ENCODE peak calls at places on chromosomes 11 and 22, in eight cellular contexts. V is Peyer's patch, C is BE2C, G is fibroblast of lung, R is HCT116, S is AG09309, T is mammary epithelial cell, H is right atrium auricular region. Z is an unnamed sample.

GRCh38 chr11:73227571-73228211 is 9.6 kb downstream of the P2RY2 start:
- DNase-seq in V (no peak), C (no peak), G (no peak), R (peak; percentile 42), S (no peak), T (peak; percentile 81), H (no peak), Z (no peak)

GRCh38 chr11:1735271-1735670 is 15.1 kb downstream of the IFITM10 start:
- DNase-seq in V (no peak), C (no peak), G (no peak), R (no peak), S (no peak), T (peak; percentile 23), H (no peak), Z (no peak)

GRCh38 chr11:17867346-17867745 is 132.8 kb downstream of the KCNC1 start:
- DNase-seq in V (no peak), C (no peak), G (no peak), R (no peak), S (no peak), T (no peak), H (no peak), Z (no peak)

GRCh38 chr11:45067966-45068365 is 78.5 kb upstream of the PRDM11 start:
- DNase-seq in V (no peak), C (no peak), G (no peak), R (no peak), S (no peak), T (no peak), H (no peak), Z (no peak)

GRCh38 chr11:99988105-99988907 is 698.8 kb upstream of the ARHGAP42 start:
- DNase-seq in V (no peak), C (no peak), G (no peak), R (no peak), S (no peak), T (no peak), H (no peak), Z (no peak)

GRCh38 chr11:31499576-31500178 is 9.7 kb downstream of the IMMP1L start:
- DNase-seq in V (no peak), C (no peak), G (peak; percentile 75), R (no peak), S (no peak), T (no peak), H (no peak), Z (no peak)

GRCh38 chr11:82796970-82797594 is 63.4 kb upstream of the FAM181B start:
- DNase-seq in V (no peak), C (no peak), G (no peak), R (no peak), S (no peak), T (no peak), H (no peak), Z (no peak)

GRCh38 chr22:48302657-48303359 is 1524.9 kb downstream of the BRD1 start:
- DNase-seq in V (no peak), C (no peak), G (no peak), R (no peak), S (no peak), T (no peak), H (peak; percentile 50), Z (no peak)

GRCh38 chr22:21641417-21641794 is 696 bp upstream of the SDF2L1 start:
- DNase-seq in V (no peak), C (peak; percentile 44), G (peak; percentile 51), R (no peak), S (no peak), T (peak; percentile 52), H (no peak), Z (peak; percentile 59)

GRCh38 chr22:20533879-20534265 is 26.5 kb downstream of the MED15 start:
- DNase-seq in V (no peak), C (peak; percentile 69), G (no peak), R (no peak), S (no peak), T (no peak), H (no peak), Z (no peak)

GRCh38 chr11:47099918-47100315 is 76.8 kb downstream of the ARFGAP2 start:
- DNase-seq in V (no peak), C (no peak), G (no peak), R (no peak), S (no peak), T (no peak), H (no peak), Z (no peak)

GRCh38 chr22:42901790-42902508 is 44.9 kb upstream of the ARFGAP3 start:
- DNase-seq in V (no peak), C (no peak), G (no peak), R (no peak), S (no peak), T (no peak), H (no peak), Z (no peak)
- TF ChIP-seq CTCF in V (peak; percentile 11), C (peak; percentile 43), G (no peak), R (no peak), S (peak; percentile 37), T (peak; percentile 22), H (no peak), Z (peak; percentile 55)

GRCh38 chr11:118790357-118791014 is 478 bp downstream of the DDX6 start:
- DNase-seq in V (peak; percentile 75), C (peak; percentile 77), G (peak; percentile 77), R (no peak), S (peak; percentile 18), T (peak; percentile 59), H (no peak), Z (peak; percentile 43)
- TF ChIP-seq CTCF in V (peak; percentile 34), C (peak; percentile 64), G (peak; percentile 60), R (no peak), S (peak; percentile 57), T (no peak), H (no peak), Z (no peak)

GRCh38 chr11:59898046-59898445 is 19.5 kb downstream of the OOSP3 start:
- DNase-seq in V (no peak), C (no peak), G (no peak), R (no peak), S (no peak), T (no peak), H (no peak), Z (no peak)
- TF ChIP-seq CTCF in V (no peak), C (no peak), G (no peak), R (no peak), S (no peak), T (no peak), H (no peak), Z (no peak)

DNA sequence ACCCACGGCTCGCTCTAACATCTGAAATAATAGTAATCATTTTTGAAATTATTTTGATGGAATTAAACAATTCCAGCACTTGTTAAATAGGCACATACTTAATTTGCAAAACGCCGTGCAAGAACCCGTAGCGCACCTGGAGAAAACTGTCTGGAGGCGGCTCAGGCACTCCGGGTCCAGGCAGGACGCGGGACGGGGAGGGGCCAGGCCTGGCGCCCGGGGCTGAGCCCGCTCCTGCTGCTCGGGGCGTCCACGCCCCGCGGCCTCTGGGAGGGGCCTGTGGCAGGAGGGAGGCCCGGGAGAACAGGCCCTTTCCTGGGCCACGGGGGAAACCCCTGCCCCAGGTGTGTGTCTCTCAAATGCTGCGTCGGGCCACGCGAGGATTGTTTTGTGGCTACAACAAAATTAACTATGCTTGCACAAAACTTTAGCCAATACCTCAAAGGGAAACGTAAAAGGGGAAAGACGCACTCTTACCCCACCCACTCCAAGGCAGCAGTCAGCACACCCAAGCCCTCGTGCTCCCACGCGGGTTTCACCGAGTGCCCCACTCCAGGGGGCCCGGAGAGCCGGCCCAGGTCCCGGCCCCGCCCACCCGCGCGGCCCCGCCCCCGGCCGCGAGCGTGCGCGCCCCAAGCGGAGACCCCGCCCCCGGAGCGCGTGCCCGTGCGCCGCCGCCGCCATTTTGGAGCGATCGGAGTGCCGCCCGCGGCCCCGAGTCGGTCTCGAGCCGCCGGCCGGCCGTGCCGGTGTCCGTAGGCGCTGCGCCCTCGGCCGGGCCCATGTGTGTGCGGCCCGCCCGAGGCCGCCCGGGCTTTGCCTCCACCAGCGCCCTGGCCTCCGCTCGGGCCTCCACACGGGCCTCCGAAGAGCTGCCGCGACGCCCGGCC is at the start of gene PPP6R2:
- DNase-seq in V (peak; percentile 84), C (peak; percentile 90), G (peak; percentile 51), R (no peak), S (no peak), T (peak; percentile 56), H (no peak), Z (peak; percentile 89)
- TF ChIP-seq CTCF in V (no peak), C (no peak), G (no peak), R (no peak), S (no peak), T (no peak), H (no peak), Z (peak; percentile 32)

DNA sequence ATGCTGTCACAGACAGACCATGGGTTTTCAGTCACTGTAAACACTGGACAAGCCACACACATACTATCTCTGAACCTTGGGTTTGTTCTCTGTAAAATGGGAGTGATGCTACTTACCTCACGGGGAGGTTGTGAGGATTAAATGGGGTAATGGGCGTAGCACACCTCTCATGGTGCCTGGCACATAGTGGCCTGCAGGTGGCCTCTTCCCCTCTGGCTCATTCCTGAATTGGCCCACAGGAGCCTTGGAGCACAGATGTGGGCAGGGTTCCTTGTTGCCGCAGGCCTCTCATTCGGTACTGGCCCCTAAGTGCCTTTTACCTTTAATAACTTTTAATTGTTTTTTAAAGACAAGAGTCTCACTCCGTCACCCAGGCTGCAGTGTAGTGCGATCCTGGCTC is 11.7 kb downstream of the MICAL2 start:
- DNase-seq in V (no peak), C (peak; percentile 8), G (no peak), R (peak; percentile 48), S (no peak), T (no peak), H (no peak), Z (peak; percentile 21)
- TF ChIP-seq CTCF in V (peak; percentile 54), C (peak; percentile 49), G (peak; percentile 27), R (peak; percentile 55), S (no peak), T (peak; percentile 51), H (no peak), Z (peak; percentile 26)

Z was measured in endothelial cell.